ENCODE peak calls at places on chromosomes 13 and 19, in seven cellular contexts. L is GM23248, P is hepatocyte, G is neural progenitor cell, W is HCT116, T is OCI-LY7, Y is PC-3. E is an unnamed sample.

GRCh38 chr13:99301913-99302636 is 5.1 kb downstream of the GPR183 start:
- DNase-seq in L (no peak), P (no peak), G (no peak), W (no peak), T (no peak), Y (no peak), E (no peak)

GRCh38 chr19:39223703-39224279 is 19.7 kb upstream of the SYCN start:
- DNase-seq in L (peak; percentile 58), P (peak; percentile 65), G (peak; percentile 84), W (no peak), T (no peak), Y (peak; percentile 25), E (peak; percentile 89)

GRCh38 chr13:90545070-90545840 is 802.2 kb upstream of the MIR17HG start:
- DNase-seq in L (peak; percentile 8), P (no peak), G (no peak), W (no peak), T (no peak), Y (peak; percentile 39), E (no peak)

GRCh38 chr19:37991176-37991835 is 84.3 kb downstream of the SIPA1L3 start:
- DNase-seq in L (no peak), P (no peak), G (no peak), W (no peak), T (no peak), Y (no peak), E (no peak)

GRCh38 chr19:57192064-57192395 is 730 bp downstream of the ZNF264 start:
- DNase-seq in L (peak; percentile 44), P (peak; percentile 11), G (peak; percentile 15), W (no peak), T (no peak), Y (peak; percentile 6), E (peak; percentile 16)

GRCh38 chr19:2648099-2648498 is 54.4 kb downstream of the GNG7 start:
- DNase-seq in L (no peak), P (no peak), G (no peak), W (no peak), T (no peak), Y (no peak), E (no peak)

GRCh38 chr13:75647126-75647784 is 11.1 kb downstream of the LMO7 start:
- DNase-seq in L (peak; percentile 53), P (no peak), G (no peak), W (no peak), T (no peak), Y (no peak), E (no peak)

GRCh38 chr13:67554296-67554695 is 324.2 kb upstream of the PCDH9 start:
- DNase-seq in L (no peak), P (no peak), G (no peak), W (no peak), T (no peak), Y (no peak), E (no peak)

GRCh38 chr13:86581711-86582110 is 782.5 kb upstream of the SLITRK6 start:
- DNase-seq in L (peak; percentile 47), P (peak; percentile 21), G (no peak), W (no peak), T (no peak), Y (peak; percentile 53), E (no peak)

GRCh38 chr19:14122924-14123323 is 5.4 kb upstream of the PRKACA start:
- DNase-seq in L (no peak), P (no peak), G (no peak), W (no peak), T (no peak), Y (no peak), E (no peak)

GRCh38 chr19:35560677-35561076 is 2.8 kb downstream of the ATP4A start:
- DNase-seq in L (no peak), P (peak; percentile 1), G (no peak), W (no peak), T (no peak), Y (no peak), E (no peak)

GRCh38 chr13:29591310-29591709 is 4.2 kb downstream of the SLC7A1 start:
- DNase-seq in L (peak; percentile 81), P (no peak), G (no peak), W (no peak), T (no peak), Y (no peak), E (no peak)

GRCh38 chr19:30666301-30666803 is 294.2 kb downstream of the ZNF536 start:
- DNase-seq in L (peak; percentile 64), P (peak; percentile 73), G (peak; percentile 80), W (no peak), T (peak; percentile 43), Y (peak; percentile 42), E (peak; percentile 82)

GRCh38 chr13:20028953-20029352 is 70.4 kb downstream of the ZMYM2 start:
- DNase-seq in L (no peak), P (no peak), G (no peak), W (no peak), T (no peak), Y (no peak), E (no peak)

GRCh38 chr13:41678320-41678719 is 221.0 kb downstream of the RGCC start:
- DNase-seq in L (peak; percentile 86), P (no peak), G (no peak), W (no peak), T (no peak), Y (no peak), E (no peak)

GRCh38 chr13:73671011-73671410 is 463.2 kb downstream of the KLF12 start:
- DNase-seq in L (no peak), P (no peak), G (no peak), W (no peak), T (no peak), Y (peak; percentile 58), E (no peak)

DNA sequence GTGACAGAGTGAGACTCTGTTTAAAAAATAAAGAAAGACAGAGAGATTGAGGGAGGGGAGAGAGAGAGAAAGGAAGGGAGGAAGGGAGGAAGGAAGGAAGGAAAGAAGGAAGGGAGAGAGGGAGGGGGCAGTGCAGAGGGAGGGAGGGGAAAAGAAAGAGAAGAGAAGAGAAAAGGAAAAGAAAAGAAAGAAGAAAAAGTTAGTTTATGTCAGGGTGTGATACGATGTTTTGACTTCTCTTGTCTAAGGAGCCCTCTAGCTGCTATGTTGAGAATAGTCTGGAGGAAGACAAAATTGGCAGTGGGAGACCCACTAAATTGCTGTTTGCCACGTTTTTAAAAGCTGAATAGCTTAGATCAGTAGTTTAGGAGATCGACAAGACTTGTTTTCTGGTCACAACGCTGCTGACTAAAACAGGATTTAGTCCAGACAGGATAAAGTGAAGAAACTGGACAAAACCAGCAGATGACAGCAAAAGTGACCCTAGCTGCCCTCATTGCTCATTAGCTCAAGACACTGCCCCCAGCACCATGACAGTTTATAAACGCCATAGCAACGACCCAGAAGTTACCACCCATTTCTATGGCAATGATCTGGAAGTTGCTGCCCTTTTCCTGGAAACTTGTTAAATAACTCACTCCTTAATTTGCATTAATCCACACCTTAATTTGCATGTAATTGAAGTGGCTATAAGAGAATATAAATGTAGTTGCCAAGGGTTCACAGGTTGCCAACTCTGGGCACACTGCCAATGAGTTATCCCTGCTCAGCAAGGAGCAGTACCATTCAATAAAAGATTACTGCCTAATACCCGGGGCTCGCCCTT is 11.1 kb downstream of the TEX101 start:
- DNase-seq in L (peak; percentile 64), P (peak; percentile 36), G (peak; percentile 41), W (peak; percentile 18), T (peak; percentile 7), Y (peak; percentile 49), E (peak; percentile 65)
- TF ChIP-seq EZH2phosphoT487 in L (no peak), P (no peak), G (no peak), W (no peak), T (no peak), Y (no peak), E (no peak)

GRCh38 chr13:43153436-43154082 is 130.2 kb downstream of the DNAJC15 start:
- DNase-seq in L (peak; percentile 33), P (peak; percentile 35), G (no peak), W (no peak), T (no peak), Y (peak; percentile 88), E (no peak)
- TF ChIP-seq EZH2phosphoT487 in L (no peak), P (no peak), G (no peak), W (no peak), T (no peak), Y (no peak), E (no peak)

GRCh38 chr19:46748325-46749109 is 2.3 kb upstream of the STRN4 start:
- DNase-seq in L (peak; percentile 73), P (peak; percentile 78), G (peak; percentile 87), W (no peak), T (peak; percentile 66), Y (peak; percentile 63), E (peak; percentile 96)

GRCh38 chr19:46755853-46756543 is 9.7 kb upstream of the STRN4 start:
- DNase-seq in L (no peak), P (no peak), G (no peak), W (no peak), T (no peak), Y (no peak), E (no peak)

GRCh38 chr19:46756544-46756888 is 10.3 kb upstream of the STRN4 start:
- DNase-seq in L (no peak), P (no peak), G (no peak), W (no peak), T (no peak), Y (no peak), E (no peak)

GRCh38 chr19:46755077-46755852 is 9.0 kb upstream of the STRN4 start:
- DNase-seq in L (peak; percentile 67), P (no peak), G (no peak), W (no peak), T (no peak), Y (no peak), E (no peak)

GRCh38 chr19:46753420-46754155 is 7.3 kb upstream of the STRN4 start:
- DNase-seq in L (peak; percentile 59), P (peak; percentile 53), G (peak; percentile 75), W (no peak), T (peak; percentile 81), Y (peak; percentile 51), E (peak; percentile 87)
- TF ChIP-seq EZH2phosphoT487 in L (no peak), P (no peak), G (no peak), W (no peak), T (no peak), Y (no peak), E (no peak)

GRCh38 chr19:40246292-40247073 is 20.0 kb upstream of the CCNP start:
- DNase-seq in L (no peak), P (no peak), G (no peak), W (no peak), T (no peak), Y (no peak), E (no peak)

GRCh38 chr19:40247735-40248262 is 21.3 kb upstream of the CCNP start:
- DNase-seq in L (no peak), P (no peak), G (no peak), W (no peak), T (no peak), Y (no peak), E (no peak)

GRCh38 chr19:40249201-40249600 is 22.7 kb upstream of the CCNP start:
- DNase-seq in L (no peak), P (no peak), G (no peak), W (no peak), T (no peak), Y (no peak), E (no peak)

GRCh38 chr19:40245506-40246128 is 19.1 kb upstream of the CCNP start:
- DNase-seq in L (no peak), P (no peak), G (no peak), W (no peak), T (no peak), Y (no peak), E (no peak)

GRCh38 chr19:40247178-40247577 is 20.7 kb upstream of the CCNP start:
- DNase-seq in L (no peak), P (no peak), G (no peak), W (no peak), T (no peak), Y (no peak), E (no peak)
- TF ChIP-seq EZH2phosphoT487 in L (no peak), P (no peak), G (no peak), W (no peak), T (no peak), Y (no peak), E (no peak)

E was measured in GM23338.